ENCODE peak calls at places on chromosome 3, in four cellular contexts. B is astrocyte of the cerebellum, J is GM12865, E is mucosa of descending colon. Q is an unnamed sample.
A peak's percentile ranks its signal among the peaks of the same experiment; 100 is the strongest.

GRCh38 chr3:69451594-69451993 is 65.7 kb upstream of the FRMD4B start:
- DNase-seq in E (no peak), J (no peak), B (no peak), Q (no peak)

GRCh38 chr3:123740391-123740822 is 143.7 kb downstream of the MYLK start:
- DNase-seq in B (no peak), J (no peak), E (no peak), Q (no peak)

GRCh38 chr3:27174530-27174929 is 194.7 kb downstream of the NEK10 start:
- DNase-seq in E (no peak), B (no peak), J (no peak), Q (no peak)

GRCh38 chr3:126039870-126040269 is 44.1 kb downstream of the SLC41A3 start:
- DNase-seq in J (no peak), B (no peak), E (no peak), Q (no peak)

GRCh38 chr3:26202169-26202568 is 412.3 kb downstream of the OXSM start:
- DNase-seq in E (no peak), J (no peak), B (no peak), Q (no peak)

GRCh38 chr3:169984287-169984686 is 17.7 kb downstream of the SEC62 start:
- DNase-seq in E (peak; percentile 10), J (no peak), B (no peak), Q (no peak)

GRCh38 chr3:16064660-16065414 is 109.6 kb upstream of the GALNT15 start:
- DNase-seq in E (peak; percentile 48), J (no peak), B (peak; percentile 91), Q (peak; percentile 77)

GRCh38 chr3:176916777-176917176 is 280.5 kb downstream of the TBL1XR1 start:
- DNase-seq in J (no peak), E (peak; percentile 5), B (no peak), Q (no peak)

GRCh38 chr3:48187579-48188265 is 495 bp downstream of the CDC25A start:
- DNase-seq in B (no peak), J (no peak), E (peak; percentile 61), Q (no peak)

GRCh38 chr3:4852780-4853748 is 126.2 kb upstream of the BHLHE40 start:
- DNase-seq in E (no peak), B (peak; percentile 60), J (no peak), Q (no peak)

GRCh38 chr3:13559751-13560540 is 11.0 kb downstream of the FBLN2 start:
- DNase-seq in E (no peak), B (no peak), J (no peak), Q (no peak)

GRCh38 chr3:60322334-60322856 is 928.9 kb downstream of the FHIT start:
- DNase-seq in B (no peak), E (no peak), J (no peak), Q (no peak)

GRCh38 chr3:130801473-130801872 is 54.8 kb upstream of the PIK3R4 start:
- DNase-seq in J (no peak), E (no peak), B (no peak), Q (no peak)

GRCh38 chr3:151426337-151426648 is 34.6 kb downstream of the IGSF10 start:
- DNase-seq in B (no peak), J (peak; percentile 45), E (no peak), Q (no peak)
- TF ChIP-seq CTCF in B (peak; percentile 28), J (peak; percentile 26), E (no peak), Q (no peak)

GRCh38 chr3:14898929-14899328 is 48.5 kb upstream of the NR2C2 start:
- DNase-seq in E (no peak), B (no peak), J (no peak), Q (no peak)
- TF ChIP-seq CTCF in E (no peak), B (no peak), J (no peak), Q (no peak)

GRCh38 chr3:189195302-189195701 is 23.5 kb downstream of the TPRG1 start:
- DNase-seq in B (no peak), E (no peak), J (peak; percentile 3), Q (no peak)
- TF ChIP-seq CTCF in B (peak; percentile 11), E (no peak), J (peak; percentile 20), Q (no peak)

DNA sequence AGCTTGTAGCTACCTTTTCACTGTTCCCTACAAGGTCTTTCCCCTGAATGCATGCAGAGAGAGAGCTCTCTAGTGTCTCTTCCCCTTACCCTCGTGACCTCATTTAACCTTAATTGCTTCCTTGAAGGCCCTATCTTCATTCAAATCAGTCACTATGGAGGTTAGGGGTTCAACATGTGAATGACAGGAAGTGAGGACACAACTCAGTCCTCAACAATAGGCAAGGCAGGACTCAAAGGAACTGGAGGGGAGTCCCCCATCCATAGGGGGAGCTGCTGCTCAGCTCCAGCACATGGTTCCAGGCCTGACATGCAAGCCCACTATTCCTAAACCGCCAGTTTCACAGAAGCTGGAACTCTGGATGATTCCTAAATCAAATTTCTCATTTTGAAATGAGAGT is 33.8 kb upstream of the GYG1 start:
- DNase-seq in J (peak; percentile 26), E (no peak), B (no peak), Q (no peak)
- TF ChIP-seq CTCF in J (no peak), E (no peak), B (peak; percentile 10), Q (peak; percentile 8)

GRCh38 chr3:187744169-187745151 is 808 bp downstream of the BCL6 start:
- DNase-seq in B (no peak), E (peak; percentile 67), J (no peak), Q (no peak)

GRCh38 chr3:187746059-187746453 is 788 bp upstream of the BCL6 start:
- DNase-seq in J (no peak), B (no peak), E (no peak), Q (no peak)

GRCh38 chr3:187743195-187744141 is 1.8 kb downstream of the BCL6 start:
- DNase-seq in J (no peak), E (peak; percentile 56), B (no peak), Q (no peak)

GRCh38 chr3:187746479-187747335 is 1.4 kb upstream of the BCL6 start:
- DNase-seq in E (no peak), B (no peak), J (no peak), Q (no peak)

DNA sequence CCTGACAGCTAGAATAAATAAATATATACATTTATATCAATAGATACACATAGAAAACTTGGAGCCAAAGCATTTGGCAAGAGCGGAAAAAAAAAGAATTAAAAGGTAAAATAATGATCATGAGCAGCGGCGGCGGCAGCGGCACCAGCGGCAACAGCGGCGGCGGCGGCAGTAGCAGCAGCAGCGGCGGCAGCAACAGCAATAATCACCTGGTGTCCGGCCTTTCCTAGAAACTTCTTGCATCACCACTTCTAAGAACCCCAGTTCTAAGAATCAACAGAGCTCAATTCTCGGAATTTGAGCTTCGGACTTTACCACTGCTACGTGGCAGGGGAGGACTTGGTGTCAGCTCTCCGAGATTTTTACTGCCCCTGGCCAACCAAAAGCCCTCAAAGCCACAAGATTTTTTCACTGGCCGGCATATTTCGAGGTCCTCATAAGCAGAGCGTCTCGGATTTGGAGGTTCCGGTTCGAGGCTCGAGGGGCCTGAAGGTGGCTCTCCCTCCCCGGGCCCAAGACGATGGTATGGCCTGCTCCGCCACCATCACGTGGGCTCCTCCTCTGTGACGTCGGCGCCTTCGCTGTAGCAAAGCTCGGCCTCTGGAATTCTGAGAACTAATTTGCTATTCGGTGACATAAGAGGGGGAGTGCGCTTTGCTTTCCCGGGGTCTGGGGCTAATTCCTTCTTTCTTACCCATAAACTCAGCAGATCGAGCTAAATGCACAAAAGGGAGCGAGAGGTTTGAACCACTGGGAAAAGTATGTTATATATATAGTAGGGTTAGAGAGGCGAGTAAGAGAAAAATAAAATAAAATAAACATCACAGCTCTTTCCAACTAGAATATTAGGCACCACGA is at the start of gene BCL6:
- DNase-seq in J (peak; percentile 90), E (peak; percentile 93), B (peak; percentile 97), Q (peak; percentile 97)
- TF ChIP-seq CTCF in J (no peak), E (no peak), B (no peak), Q (no peak)

GRCh38 chr3:9831253-9831652 is 12.6 kb downstream of the RPUSD3 start:
- DNase-seq in E (no peak), J (no peak), B (no peak), Q (no peak)

GRCh38 chr3:9834520-9835380 is 9.1 kb downstream of the RPUSD3 start:
- DNase-seq in B (no peak), J (no peak), E (no peak), Q (no peak)

GRCh38 chr3:9828801-9829755 is 14.7 kb downstream of the RPUSD3 start:
- DNase-seq in J (no peak), B (no peak), E (no peak), Q (no peak)

GRCh38 chr3:9837701-9838582 is 5.9 kb downstream of the RPUSD3 start:
- DNase-seq in E (no peak), J (no peak), B (no peak), Q (no peak)

GRCh38 chr3:9833078-9833477 is 10.7 kb downstream of the RPUSD3 start:
- DNase-seq in J (no peak), E (no peak), B (no peak), Q (no peak)
- TF ChIP-seq CTCF in J (no peak), E (no peak), B (no peak), Q (no peak)

DNA sequence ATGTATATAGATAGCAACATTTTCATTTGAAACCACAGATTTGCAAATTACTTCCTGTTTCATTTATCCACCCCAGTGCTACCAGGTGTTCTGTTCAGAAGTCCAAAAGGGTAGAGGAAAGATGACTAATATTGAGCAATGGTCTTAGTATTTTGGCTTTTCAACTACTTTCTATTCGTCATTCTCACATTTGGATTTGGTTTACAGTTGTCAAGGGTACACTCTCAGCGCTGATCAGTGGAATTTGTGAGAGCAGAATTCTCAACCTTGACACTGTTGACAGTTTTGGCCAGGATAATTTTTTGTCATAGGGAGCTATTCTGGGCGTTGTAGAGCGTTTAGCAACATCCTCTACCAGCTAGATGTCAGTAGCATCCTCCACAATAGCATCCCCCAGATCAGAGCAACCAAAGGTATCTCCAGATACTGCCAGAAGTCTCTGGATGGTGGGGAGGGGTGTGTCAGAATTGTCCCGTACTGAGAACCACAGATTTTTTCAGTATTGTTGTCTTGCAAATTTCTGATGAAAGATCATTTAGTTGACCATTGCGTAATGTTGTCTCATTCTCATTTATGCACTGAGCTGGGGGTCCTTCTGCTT is 4.2 kb downstream of the HMCES start:
- DNase-seq in J (peak; percentile 90), B (no peak), E (no peak), Q (no peak)
- TF ChIP-seq CTCF in J (no peak), B (no peak), E (no peak), Q (no peak)

GRCh38 chr3:71990545-71990944 is 205.6 kb upstream of the PROK2 start:
- DNase-seq in B (no peak), J (no peak), E (no peak), Q (no peak)

GRCh38 chr3:71989165-71989564 is 204.2 kb upstream of the PROK2 start:
- DNase-seq in J (no peak), B (no peak), E (no peak), Q (no peak)

GRCh38 chr3:71987828-71988227 is 202.9 kb upstream of the PROK2 start:
- DNase-seq in E (no peak), B (peak; percentile 26), J (no peak), Q (no peak)

GRCh38 chr3:71984843-71985594 is 200.1 kb upstream of the PROK2 start:
- DNase-seq in E (no peak), B (no peak), J (peak; percentile 97), Q (no peak)

GRCh38 chr3:71987089-71987735 is 202.3 kb upstream of the PROK2 start:
- DNase-seq in J (no peak), B (no peak), E (peak; percentile 14), Q (no peak)
- TF ChIP-seq CTCF in J (peak; percentile 9), B (peak; percentile 45), E (no peak), Q (peak; percentile 34)

DNA sequence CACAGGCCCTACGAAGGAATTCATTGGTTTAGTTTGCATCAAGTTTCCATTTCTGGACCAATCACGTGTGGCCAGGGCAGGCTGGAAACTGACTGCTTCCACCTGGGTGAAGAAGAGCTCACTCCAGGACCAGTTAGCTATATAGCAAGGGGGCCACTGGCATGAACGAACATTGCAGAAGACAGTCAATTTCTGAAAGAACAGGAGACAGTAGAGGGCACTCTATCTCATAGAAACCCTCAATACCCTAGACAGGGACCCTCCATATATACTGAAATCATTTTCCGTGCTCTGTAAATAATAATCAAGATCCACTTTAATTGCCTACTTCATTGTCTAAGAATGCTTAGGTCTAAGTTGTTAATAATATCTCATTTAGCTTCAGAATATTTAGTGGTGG is 215.6 kb downstream of the CADPS start:
- DNase-seq in E (no peak), B (no peak), J (no peak), Q (no peak)
- TF ChIP-seq CTCF in E (no peak), B (no peak), J (no peak), Q (no peak)

Q was measured in AG09319.